ENCODE peak calls at places on chromosomes 7 and 10, in six cellular contexts. One of them, this sample, is unnamed. For H3K4me1, the result is how much of the 10 kb centered on the place peaks cover.

GRCh38 chr7:112515989-112516388 is 35.2 kb downstream of the LSMEM1 start:
- DNase-seq in tibial artery: no peak
- DNase-seq in fibroblast of lung: no peak
- DNase-seq in K562: no peak
- DNase-seq in Peyer's patch: no peak
- DNase-seq in A673: no peak
- DNase-seq in this sample: no peak

GRCh38 chr10:132829403-132829802 is 43.5 kb upstream of the NKX6-2 start:
- DNase-seq in tibial artery: no peak
- DNase-seq in fibroblast of lung: no peak
- DNase-seq in K562: no peak
- DNase-seq in Peyer's patch: no peak
- DNase-seq in A673: no peak
- DNase-seq in this sample: no peak

GRCh38 chr7:37480026-37480425 is 31.4 kb upstream of the ELMO1 start:
- DNase-seq in tibial artery: no peak
- DNase-seq in fibroblast of lung: no peak
- DNase-seq in K562: no peak
- DNase-seq in Peyer's patch: no peak
- DNase-seq in A673: no peak
- DNase-seq in this sample: no peak

GRCh38 chr7:136911362-136911761 is 42.9 kb downstream of the CHRM2 start:
- DNase-seq in tibial artery: no peak
- DNase-seq in fibroblast of lung: peak
- DNase-seq in K562: no peak
- DNase-seq in Peyer's patch: no peak
- DNase-seq in A673: peak
- DNase-seq in this sample: no peak

GRCh38 chr10:6211341-6212265 is 8.9 kb downstream of the PFKFB3 start:
- DNase-seq in tibial artery: no peak
- DNase-seq in fibroblast of lung: peak
- DNase-seq in K562: no peak
- DNase-seq in Peyer's patch: peak
- DNase-seq in A673: no peak
- DNase-seq in this sample: no peak

GRCh38 chr7:15972767-15973362 is 286.4 kb upstream of the MEOX2 start:
- DNase-seq in tibial artery: no peak
- DNase-seq in fibroblast of lung: peak
- DNase-seq in K562: no peak
- DNase-seq in Peyer's patch: no peak
- DNase-seq in A673: peak
- DNase-seq in this sample: no peak

GRCh38 chr7:143934526-143935340 is at the start of gene OR2F2:
- DNase-seq in tibial artery: no peak
- DNase-seq in fibroblast of lung: peak
- DNase-seq in K562: no peak
- DNase-seq in Peyer's patch: no peak
- DNase-seq in A673: no peak
- DNase-seq in this sample: no peak

GRCh38 chr7:70506463-70506862 is 625.5 kb upstream of the GALNT17 start:
- DNase-seq in tibial artery: no peak
- DNase-seq in fibroblast of lung: no peak
- DNase-seq in K562: no peak
- DNase-seq in Peyer's patch: peak
- DNase-seq in A673: peak
- DNase-seq in this sample: peak

GRCh38 chr10:120415709-120416330 is 41.2 kb upstream of the PLPP4 start:
- DNase-seq in tibial artery: no peak
- DNase-seq in fibroblast of lung: no peak
- DNase-seq in K562: no peak
- DNase-seq in Peyer's patch: no peak
- DNase-seq in A673: no peak
- DNase-seq in this sample: no peak

GRCh38 chr10:50600286-50600685 is 23.5 kb downstream of the SGMS1 start:
- DNase-seq in tibial artery: no peak
- DNase-seq in fibroblast of lung: no peak
- DNase-seq in K562: no peak
- DNase-seq in Peyer's patch: no peak
- DNase-seq in A673: no peak
- DNase-seq in this sample: no peak

GRCh38 chr7:6210973-6211372 is 61.5 kb downstream of the CYTH3 start:
- DNase-seq in tibial artery: no peak
- DNase-seq in fibroblast of lung: no peak
- DNase-seq in K562: no peak
- DNase-seq in Peyer's patch: no peak
- DNase-seq in A673: no peak
- DNase-seq in this sample: no peak

GRCh38 chr7:149616898-149617297 is 119.3 kb upstream of the ZNF746 start:
- DNase-seq in tibial artery: no peak
- DNase-seq in fibroblast of lung: no peak
- DNase-seq in K562: no peak
- DNase-seq in Peyer's patch: peak
- DNase-seq in A673: no peak
- DNase-seq in this sample: no peak

GRCh38 chr7:116436305-116436826 is 63.2 kb upstream of the CAV2 start:
- DNase-seq in tibial artery: no peak
- DNase-seq in fibroblast of lung: no peak
- DNase-seq in K562: no peak
- DNase-seq in Peyer's patch: no peak
- DNase-seq in A673: no peak
- DNase-seq in this sample: no peak

GRCh38 chr7:116438274-116438673 is 61.3 kb upstream of the CAV2 start:
- DNase-seq in tibial artery: no peak
- DNase-seq in fibroblast of lung: peak
- DNase-seq in K562: no peak
- DNase-seq in Peyer's patch: no peak
- DNase-seq in A673: peak
- DNase-seq in this sample: no peak

GRCh38 chr7:116439856-116440549 is 59.5 kb upstream of the CAV2 start:
- DNase-seq in tibial artery: no peak
- DNase-seq in fibroblast of lung: peak
- DNase-seq in K562: no peak
- DNase-seq in Peyer's patch: no peak
- DNase-seq in A673: no peak
- DNase-seq in this sample: no peak

GRCh38 chr7:116441534-116441933 is 58.0 kb upstream of the CAV2 start:
- DNase-seq in tibial artery: no peak
- DNase-seq in fibroblast of lung: no peak
- DNase-seq in K562: no peak
- DNase-seq in Peyer's patch: no peak
- DNase-seq in A673: peak
- DNase-seq in this sample: no peak

DNA sequence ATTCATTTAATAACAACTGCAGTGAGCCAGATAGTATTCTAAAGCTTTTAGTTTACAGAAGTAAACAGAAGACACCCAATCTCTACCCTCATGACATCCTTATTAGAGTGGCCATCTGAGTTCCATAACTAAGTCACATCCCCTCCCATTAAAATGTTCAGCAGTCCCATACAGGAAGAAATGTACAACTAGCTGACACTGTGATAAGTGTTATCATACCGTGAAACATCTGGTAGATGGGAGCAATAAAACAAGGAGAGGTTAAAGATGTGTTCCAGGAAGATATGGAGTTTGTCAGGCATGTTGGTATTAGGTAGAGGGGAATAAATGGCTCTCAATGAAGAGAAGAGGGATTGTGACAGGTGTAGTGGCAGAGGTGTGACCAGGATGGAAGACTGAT is 60.5 kb upstream of the CAV2 start:
- DNase-seq in tibial artery: no peak
- DNase-seq in fibroblast of lung: no peak
- DNase-seq in K562: peak
- DNase-seq in Peyer's patch: no peak
- DNase-seq in A673: no peak
- DNase-seq in this sample: no peak
- H3K4me1 ChIP-seq in tibial artery: under half
- H3K4me1 ChIP-seq in fibroblast of lung: under half
- H3K4me1 ChIP-seq in K562: under half
- H3K4me1 ChIP-seq in Peyer's patch: under half
- H3K4me1 ChIP-seq in A673: half or more
- H3K4me1 ChIP-seq in this sample: under half

DNA sequence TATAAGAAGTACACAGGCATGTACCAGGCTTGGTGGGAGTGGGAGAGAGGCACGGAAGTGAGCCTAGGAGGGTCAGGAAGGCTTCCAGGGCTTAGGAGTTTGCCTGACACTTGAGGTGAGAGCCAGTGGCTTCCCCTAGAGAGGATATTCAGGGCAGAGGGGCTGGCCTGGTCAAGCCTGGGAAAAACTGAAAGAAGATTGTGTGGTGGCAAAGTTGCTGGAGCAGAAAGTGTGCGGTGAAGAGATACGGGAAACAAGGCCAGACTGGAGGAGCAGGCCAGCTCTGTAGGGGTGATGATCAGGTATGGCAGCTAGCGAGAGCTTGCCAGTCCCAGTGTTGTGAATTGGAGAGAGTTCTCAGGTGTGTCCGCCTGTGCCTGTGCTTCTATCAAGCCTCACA is 129.9 kb downstream of the CCNY start:
- DNase-seq in tibial artery: no peak
- DNase-seq in fibroblast of lung: no peak
- DNase-seq in K562: no peak
- DNase-seq in Peyer's patch: no peak
- DNase-seq in A673: no peak
- DNase-seq in this sample: no peak
- H3K4me1 ChIP-seq in tibial artery: under half
- H3K4me1 ChIP-seq in fibroblast of lung: under half
- H3K4me1 ChIP-seq in K562: half or more
- H3K4me1 ChIP-seq in Peyer's patch: under half
- H3K4me1 ChIP-seq in A673: half or more
- H3K4me1 ChIP-seq in this sample: under half

DNA sequence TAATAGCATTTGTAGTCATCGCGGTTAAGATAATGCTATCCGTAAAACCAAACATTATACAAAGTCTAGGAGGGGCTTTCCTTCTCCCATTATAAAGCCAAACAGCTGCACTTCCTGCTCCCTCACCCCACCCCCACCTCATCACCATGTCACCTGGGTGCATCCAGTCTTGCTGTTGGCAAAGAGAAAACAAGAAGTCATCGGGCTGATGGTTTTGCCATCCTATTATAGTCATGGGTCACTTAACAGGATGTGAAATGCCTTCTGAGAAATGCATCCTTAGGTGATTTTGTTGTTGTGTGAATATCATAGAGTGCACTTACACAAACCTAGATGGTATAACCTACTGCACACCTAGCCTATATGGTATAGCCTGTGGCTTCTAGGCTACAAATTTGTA is 157.0 kb downstream of the BMPER start:
- DNase-seq in tibial artery: no peak
- DNase-seq in fibroblast of lung: no peak
- DNase-seq in K562: no peak
- DNase-seq in Peyer's patch: no peak
- DNase-seq in A673: no peak
- DNase-seq in this sample: no peak
- H3K4me1 ChIP-seq in tibial artery: under half
- H3K4me1 ChIP-seq in fibroblast of lung: under half
- H3K4me1 ChIP-seq in K562: under half
- H3K4me1 ChIP-seq in Peyer's patch: under half
- H3K4me1 ChIP-seq in A673: half or more
- H3K4me1 ChIP-seq in this sample: under half

DNA sequence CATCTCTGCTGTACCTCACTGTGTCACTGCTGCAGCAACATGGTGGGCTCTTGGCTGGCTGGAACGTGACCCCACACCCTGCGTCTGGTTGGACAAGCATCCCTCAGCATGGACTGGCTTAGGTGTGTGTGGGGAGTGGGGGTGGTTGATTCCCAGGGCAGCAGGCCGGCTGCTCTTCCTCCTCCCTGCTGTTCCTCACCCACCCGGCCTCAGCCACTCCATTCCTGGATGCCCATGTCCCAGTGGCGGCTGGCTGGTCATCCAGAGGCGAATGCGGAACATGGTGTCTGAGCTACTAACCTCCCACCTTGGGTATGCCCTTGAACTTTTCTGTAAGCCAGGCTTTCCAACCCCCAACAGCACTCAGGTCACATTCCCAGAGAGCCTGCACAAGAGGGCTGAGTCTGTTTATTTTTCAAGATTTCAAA is 81.2 kb downstream of the GRK5 start:
- DNase-seq in tibial artery: no peak
- DNase-seq in fibroblast of lung: no peak
- DNase-seq in K562: no peak
- DNase-seq in Peyer's patch: no peak
- DNase-seq in A673: no peak
- DNase-seq in this sample: peak
- H3K4me1 ChIP-seq in tibial artery: half or more
- H3K4me1 ChIP-seq in fibroblast of lung: under half
- H3K4me1 ChIP-seq in K562: under half
- H3K4me1 ChIP-seq in Peyer's patch: under half
- H3K4me1 ChIP-seq in A673: under half
- H3K4me1 ChIP-seq in this sample: under half

GRCh38 chr10:79137404-79137803 is 68.6 kb downstream of the ZMIZ1 start:
- DNase-seq in tibial artery: no peak
- DNase-seq in fibroblast of lung: no peak
- DNase-seq in K562: no peak
- DNase-seq in Peyer's patch: no peak
- DNase-seq in A673: no peak
- DNase-seq in this sample: no peak
- H3K4me1 ChIP-seq in tibial artery: under half
- H3K4me1 ChIP-seq in fibroblast of lung: half or more
- H3K4me1 ChIP-seq in K562: half or more
- H3K4me1 ChIP-seq in Peyer's patch: under half
- H3K4me1 ChIP-seq in A673: under half
- H3K4me1 ChIP-seq in this sample: under half

DNA sequence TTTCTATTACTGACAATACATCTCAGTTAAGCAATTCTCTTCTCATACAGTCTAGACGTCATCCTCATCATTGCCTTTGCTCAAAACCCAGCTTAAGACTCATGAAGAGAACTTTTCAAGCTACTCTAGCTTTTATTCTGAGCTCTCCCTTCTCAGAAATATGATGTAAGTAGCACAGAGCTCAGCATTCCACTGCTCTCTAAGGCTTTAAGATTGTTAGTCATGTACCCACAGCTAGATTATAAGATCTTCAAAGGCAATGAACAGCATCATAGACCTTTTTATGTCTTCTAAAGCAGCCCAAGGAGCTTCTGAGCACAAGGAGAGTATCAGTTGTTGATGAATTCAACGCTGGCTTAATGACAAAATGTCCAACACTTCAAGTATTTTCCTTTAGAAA is 119.3 kb downstream of the NRP1 start:
- DNase-seq in tibial artery: no peak
- DNase-seq in fibroblast of lung: no peak
- DNase-seq in K562: no peak
- DNase-seq in Peyer's patch: no peak
- DNase-seq in A673: no peak
- DNase-seq in this sample: no peak
- H3K4me1 ChIP-seq in tibial artery: under half
- H3K4me1 ChIP-seq in fibroblast of lung: under half
- H3K4me1 ChIP-seq in K562: under half
- H3K4me1 ChIP-seq in Peyer's patch: under half
- H3K4me1 ChIP-seq in A673: under half
- H3K4me1 ChIP-seq in this sample: under half